ENCODE peak calls at places on chromosomes 16 and 17, in five cellular contexts. One of them, this sample, is unnamed.

GRCh38 chr17:7651959-7652658 is 1.4 kb downstream of the ATP1B2 start:
- DNase-seq in ovary: no peak
- DNase-seq in A549: no peak
- DNase-seq in mesendoderm: no peak
- DNase-seq in cardiac muscle cell: no peak
- DNase-seq in this sample: no peak

GRCh38 chr17:72117748-72118587 is 2.9 kb upstream of the SOX9 start:
- DNase-seq in A549: no peak
- DNase-seq in ovary: no peak
- DNase-seq in cardiac muscle cell: no peak
- DNase-seq in mesendoderm: no peak
- DNase-seq in this sample: no peak

GRCh38 chr17:75394332-75394918 is 11.1 kb downstream of the GRB2 start:
- DNase-seq in A549: peak; percentile 19
- DNase-seq in mesendoderm: peak; percentile 13
- DNase-seq in ovary: no peak
- DNase-seq in cardiac muscle cell: no peak
- DNase-seq in this sample: no peak

GRCh38 chr17:5706835-5707234 is 122.5 kb upstream of the NLRP1 start:
- DNase-seq in cardiac muscle cell: peak; percentile 84
- DNase-seq in ovary: peak; percentile 75
- DNase-seq in A549: peak; percentile 67
- DNase-seq in mesendoderm: peak; percentile 86
- DNase-seq in this sample: peak; percentile 59

GRCh38 chr17:74734256-74734655 is 2.8 kb upstream of the RAB37 start:
- DNase-seq in cardiac muscle cell: no peak
- DNase-seq in ovary: no peak
- DNase-seq in mesendoderm: no peak
- DNase-seq in A549: no peak
- DNase-seq in this sample: no peak

GRCh38 chr16:71894229-71894920 is 956 bp upstream of the IST1 start:
- DNase-seq in A549: peak; percentile 70
- DNase-seq in mesendoderm: peak; percentile 90
- DNase-seq in ovary: peak; percentile 55
- DNase-seq in cardiac muscle cell: peak; percentile 50
- DNase-seq in this sample: peak; percentile 29

GRCh38 chr16:3112058-3112880 is at the start of gene ZNF205:
- DNase-seq in cardiac muscle cell: peak; percentile 77
- DNase-seq in ovary: peak; percentile 85
- DNase-seq in A549: peak; percentile 85
- DNase-seq in mesendoderm: peak; percentile 86
- DNase-seq in this sample: peak; percentile 72

GRCh38 chr16:8788578-8789172 is 8.8 kb downstream of the TMEM186 start:
- DNase-seq in cardiac muscle cell: no peak
- DNase-seq in mesendoderm: no peak
- DNase-seq in ovary: no peak
- DNase-seq in A549: no peak
- DNase-seq in this sample: no peak

GRCh38 chr17:32494621-32495346 is 8.0 kb downstream of the CDK5R1 start:
- DNase-seq in ovary: no peak
- DNase-seq in mesendoderm: no peak
- DNase-seq in cardiac muscle cell: no peak
- DNase-seq in A549: no peak
- DNase-seq in this sample: no peak

GRCh38 chr17:57467801-57468200 is 211.5 kb downstream of the MSI2 start:
- DNase-seq in A549: no peak
- DNase-seq in ovary: no peak
- DNase-seq in mesendoderm: no peak
- DNase-seq in cardiac muscle cell: no peak
- DNase-seq in this sample: no peak
- H3K4me1 ChIP-seq in A549: peaks cover 22% of the 10 kb centered on the region
- H3K4me1 ChIP-seq in ovary: peaks cover 8% of the 10 kb centered on the region
- H3K4me1 ChIP-seq in mesendoderm: peaks cover 12% of the 10 kb centered on the region
- H3K4me1 ChIP-seq in cardiac muscle cell: peaks cover 31% of the 10 kb centered on the region
- H3K4me1 ChIP-seq in this sample: peaks cover 9% of the 10 kb centered on the region

DNA sequence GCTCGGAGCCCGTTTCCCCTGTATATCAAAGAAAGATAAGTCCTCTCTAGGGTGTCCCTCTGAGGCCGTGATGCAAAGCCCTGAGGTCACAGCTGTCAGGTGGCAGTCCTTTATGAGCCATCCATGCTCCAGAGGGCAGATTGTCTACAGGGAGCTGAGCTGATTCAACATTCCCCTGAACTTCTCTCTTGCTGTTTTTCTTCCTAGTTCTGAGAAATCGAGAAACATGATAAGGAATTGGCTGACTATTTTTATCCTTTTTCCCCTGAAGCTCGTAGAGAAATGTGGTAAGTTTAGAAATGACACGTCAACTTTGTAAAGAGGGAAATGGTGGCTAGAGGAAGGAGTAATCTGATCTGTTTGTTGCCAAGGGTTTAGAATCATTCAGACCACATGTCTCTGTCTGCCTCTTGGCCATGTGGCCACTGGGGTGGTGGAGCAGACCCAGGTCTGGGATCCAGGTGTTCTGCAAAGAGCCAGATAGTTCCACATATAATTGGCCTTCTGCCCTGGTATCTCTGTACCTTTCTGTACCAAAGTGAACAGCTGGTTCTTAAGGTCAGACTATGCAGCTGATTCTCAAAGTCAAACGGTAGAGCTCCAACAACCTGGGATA is 3.5 kb downstream of the CTNS start:
- DNase-seq in cardiac muscle cell: peak; percentile 28
- DNase-seq in ovary: no peak
- DNase-seq in mesendoderm: peak; percentile 56
- DNase-seq in A549: no peak
- DNase-seq in this sample: peak; percentile 56
- H3K27ac ChIP-seq in cardiac muscle cell: peak overlapping the region; percentile 82
- H3K27ac ChIP-seq in ovary: peak overlapping the region; percentile 73
- H3K27ac ChIP-seq in mesendoderm: no peak overlapping the region
- H3K27ac ChIP-seq in A549: no peak overlapping the region
- H3K27ac ChIP-seq in this sample: peak overlapping the region; percentile 83

GRCh38 chr17:40539711-40540411 is 25.4 kb downstream of the CCR7 start:
- DNase-seq in cardiac muscle cell: peak; percentile 47
- DNase-seq in A549: no peak
- DNase-seq in mesendoderm: peak; percentile 87
- DNase-seq in ovary: peak; percentile 36
- DNase-seq in this sample: no peak
- H3K4me1 ChIP-seq in cardiac muscle cell: peaks cover 40% of the 10 kb centered on the region
- H3K4me1 ChIP-seq in A549: peaks cover 75% of the 10 kb centered on the region
- H3K4me1 ChIP-seq in mesendoderm: peaks cover 12% of the 10 kb centered on the region
- H3K4me1 ChIP-seq in ovary: peaks cover 42% of the 10 kb centered on the region
- H3K4me1 ChIP-seq in this sample: peaks cover 49% of the 10 kb centered on the region

GRCh38 chr16:67364610-67365256 is 28.6 kb downstream of the TPPP3 start:
- DNase-seq in mesendoderm: no peak
- DNase-seq in ovary: no peak
- DNase-seq in cardiac muscle cell: no peak
- DNase-seq in A549: no peak
- DNase-seq in this sample: no peak
- H3K27ac ChIP-seq in mesendoderm: peak overlapping the region; percentile 51
- H3K27ac ChIP-seq in ovary: no peak overlapping the region
- H3K27ac ChIP-seq in cardiac muscle cell: no peak overlapping the region
- H3K27ac ChIP-seq in A549: no peak overlapping the region
- H3K27ac ChIP-seq in this sample: no peak overlapping the region

GRCh38 chr16:87464691-87465300 is 28.0 kb downstream of the ZCCHC14 start:
- DNase-seq in cardiac muscle cell: peak; percentile 49
- DNase-seq in A549: no peak
- DNase-seq in mesendoderm: no peak
- DNase-seq in ovary: peak; percentile 74
- DNase-seq in this sample: peak; percentile 77

GRCh38 chr16:87468550-87468949 is 24.3 kb downstream of the ZCCHC14 start:
- DNase-seq in A549: no peak
- DNase-seq in mesendoderm: no peak
- DNase-seq in cardiac muscle cell: no peak
- DNase-seq in ovary: peak; percentile 33
- DNase-seq in this sample: no peak

GRCh38 chr16:87463722-87464690 is 28.8 kb downstream of the ZCCHC14 start:
- DNase-seq in mesendoderm: no peak
- DNase-seq in cardiac muscle cell: no peak
- DNase-seq in ovary: no peak
- DNase-seq in A549: no peak
- DNase-seq in this sample: no peak

GRCh38 chr16:87466975-87467501 is 25.8 kb downstream of the ZCCHC14 start:
- DNase-seq in cardiac muscle cell: no peak
- DNase-seq in ovary: no peak
- DNase-seq in mesendoderm: no peak
- DNase-seq in A549: no peak
- DNase-seq in this sample: no peak

GRCh38 chr16:87465306-87465705 is 27.5 kb downstream of the ZCCHC14 start:
- DNase-seq in mesendoderm: no peak
- DNase-seq in cardiac muscle cell: no peak
- DNase-seq in ovary: peak; percentile 73
- DNase-seq in A549: no peak
- DNase-seq in this sample: peak; percentile 89
- H3K4me1 ChIP-seq in mesendoderm: no peaks in the 10 kb centered on the region
- H3K4me1 ChIP-seq in cardiac muscle cell: peaks cover 33% of the 10 kb centered on the region
- H3K4me1 ChIP-seq in ovary: peaks cover 41% of the 10 kb centered on the region
- H3K4me1 ChIP-seq in A549: peaks cover 24% of the 10 kb centered on the region
- H3K4me1 ChIP-seq in this sample: peaks cover 68% of the 10 kb centered on the region

GRCh38 chr16:28204211-28204610 is 7.6 kb downstream of the XPO6 start:
- DNase-seq in cardiac muscle cell: no peak
- DNase-seq in mesendoderm: no peak
- DNase-seq in ovary: no peak
- DNase-seq in A549: no peak
- DNase-seq in this sample: no peak
- H3K27ac ChIP-seq in cardiac muscle cell: no peak overlapping the region
- H3K27ac ChIP-seq in mesendoderm: no peak overlapping the region
- H3K27ac ChIP-seq in ovary: no peak overlapping the region
- H3K27ac ChIP-seq in A549: no peak overlapping the region
- H3K27ac ChIP-seq in this sample: no peak overlapping the region